ENCODE peak calls at places on chromosomes 16 and 17, in eight cellular contexts. N is NB4, Z is prostate gland, J is spleen, G is suprapubic skin, I is GM12865, B is fibroblast of pulmonary artery, X is fibroblast of lung. O is an unnamed sample.

GRCh38 chr16:63466-63865 is 9.0 kb downstream of the RHBDF1 start:
- DNase-seq in X (no peak), Z (no peak), N (no peak), I (no peak), B (no peak), G (no peak), J (peak; percentile 65), O (no peak)

GRCh38 chr16:75506567-75506966 is 11.3 kb upstream of the CHST6 start:
- DNase-seq in B (peak; percentile 96), N (peak; percentile 85), X (peak; percentile 62), J (no peak), Z (no peak), I (no peak), G (no peak), O (no peak)

GRCh38 chr17:14211778-14212177 is 24.9 kb downstream of the CDRT15 start:
- DNase-seq in B (peak; percentile 4), G (no peak), N (peak; percentile 16), X (no peak), I (no peak), J (peak; percentile 87), Z (no peak), O (no peak)

GRCh38 chr17:76523084-76524037 is 14.1 kb downstream of the CYGB start:
- DNase-seq in B (peak; percentile 61), J (peak; percentile 97), G (no peak), X (peak; percentile 52), N (peak; percentile 77), I (peak; percentile 80), Z (no peak), O (no peak)

GRCh38 chr16:50940275-50940854 is 198.5 kb downstream of the CYLD start:
- DNase-seq in G (no peak), B (no peak), J (no peak), I (no peak), Z (no peak), N (no peak), X (no peak), O (no peak)

GRCh38 chr16:31417916-31418315 is 10.2 kb downstream of the COX6A2 start:
- DNase-seq in B (no peak), Z (no peak), N (no peak), X (no peak), I (no peak), J (no peak), G (no peak), O (no peak)

GRCh38 chr16:89700649-89701424 is 668 bp downstream of the SPATA2L start:
- DNase-seq in J (peak; percentile 93), Z (peak; percentile 51), G (peak; percentile 80), X (peak; percentile 15), N (peak; percentile 60), B (peak; percentile 32), I (peak; percentile 70), O (no peak)

GRCh38 chr17:4161179-4161559 is 18.2 kb downstream of the CYB5D2 start:
- DNase-seq in G (no peak), I (no peak), Z (peak; percentile 75), B (peak; percentile 88), J (no peak), X (peak; percentile 89), N (peak; percentile 14), O (no peak)

GRCh38 chr17:57517519-57518342 is 227.4 kb downstream of the CCDC182 start:
- DNase-seq in X (no peak), N (no peak), B (no peak), J (no peak), G (no peak), I (no peak), Z (no peak), O (no peak)

GRCh38 chr17:69609495-69610315 is 195.2 kb downstream of the MAP2K6 start:
- DNase-seq in I (peak; percentile 11), Z (no peak), G (no peak), N (peak; percentile 9), J (no peak), X (peak; percentile 69), B (peak; percentile 51), O (no peak)

GRCh38 chr16:58462997-58463891 is 36.7 kb upstream of the NDRG4 start:
- DNase-seq in Z (no peak), N (peak; percentile 32), B (no peak), I (no peak), G (no peak), J (peak; percentile 77), X (no peak), O (no peak)

GRCh38 chr16:58466396-58466795 is 33.5 kb upstream of the NDRG4 start:
- DNase-seq in X (no peak), I (no peak), G (no peak), B (no peak), Z (no peak), N (no peak), J (no peak), O (no peak)

GRCh38 chr16:58465817-58466216 is 34.1 kb upstream of the NDRG4 start:
- DNase-seq in G (no peak), Z (no peak), B (no peak), J (peak; percentile 46), X (no peak), N (no peak), I (no peak), O (no peak)

GRCh38 chr16:58464047-58464915 is 35.7 kb upstream of the NDRG4 start:
- DNase-seq in Z (no peak), B (no peak), J (peak; percentile 70), G (no peak), I (no peak), N (no peak), X (no peak), O (no peak)

DNA sequence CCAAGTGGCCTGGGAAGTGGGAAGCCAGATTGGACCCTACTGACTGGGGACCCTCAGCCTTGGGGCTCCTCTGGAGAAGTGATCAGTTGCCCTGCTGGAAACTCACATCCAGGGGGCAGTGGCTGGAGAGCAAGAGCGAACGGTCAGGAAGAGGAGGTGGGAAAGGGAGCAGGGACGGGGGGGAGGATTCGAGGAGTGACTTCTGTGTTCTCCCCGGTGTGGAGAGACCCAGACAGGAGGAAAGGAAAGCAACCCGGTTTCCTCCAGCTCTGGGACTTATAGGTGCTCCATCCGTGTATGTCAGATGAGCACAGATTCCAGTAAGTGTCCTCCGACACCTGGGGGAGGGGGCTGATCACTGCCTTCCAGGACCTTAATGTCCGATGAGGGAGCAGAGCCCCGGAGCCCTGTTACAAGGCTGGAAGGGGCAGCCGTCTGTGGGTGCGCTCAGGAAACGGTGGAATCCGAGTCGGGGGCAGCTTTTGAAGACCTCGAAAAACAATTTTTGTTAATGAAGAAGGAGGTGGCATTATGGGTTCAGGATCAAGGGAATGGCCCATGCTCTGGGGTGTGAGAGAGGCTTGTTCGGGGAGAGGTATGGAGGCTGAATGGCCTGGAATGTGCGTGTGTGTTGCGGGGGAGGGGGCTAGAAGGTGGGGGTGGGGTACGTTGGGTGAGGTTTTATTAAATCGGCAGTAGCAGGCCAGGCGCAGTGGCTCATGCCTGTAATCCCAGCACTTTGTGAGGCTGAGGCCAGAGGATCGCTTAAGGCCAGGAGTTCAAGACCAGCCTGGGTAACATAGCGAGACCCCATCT is 34.8 kb upstream of the NDRG4 start:
- DNase-seq in G (no peak), B (peak; percentile 9), N (no peak), Z (no peak), I (no peak), J (peak; percentile 54), X (no peak), O (no peak)
- H3K4me3 ChIP-seq in G (peak overlapping the region; percentile 80), B (peak overlapping the region; percentile 28), N (no peak overlapping the region), Z (peak overlapping the region; percentile 38), I (no peak overlapping the region), J (peak overlapping the region; percentile 64), X (no peak overlapping the region), O (no peak overlapping the region)

DNA sequence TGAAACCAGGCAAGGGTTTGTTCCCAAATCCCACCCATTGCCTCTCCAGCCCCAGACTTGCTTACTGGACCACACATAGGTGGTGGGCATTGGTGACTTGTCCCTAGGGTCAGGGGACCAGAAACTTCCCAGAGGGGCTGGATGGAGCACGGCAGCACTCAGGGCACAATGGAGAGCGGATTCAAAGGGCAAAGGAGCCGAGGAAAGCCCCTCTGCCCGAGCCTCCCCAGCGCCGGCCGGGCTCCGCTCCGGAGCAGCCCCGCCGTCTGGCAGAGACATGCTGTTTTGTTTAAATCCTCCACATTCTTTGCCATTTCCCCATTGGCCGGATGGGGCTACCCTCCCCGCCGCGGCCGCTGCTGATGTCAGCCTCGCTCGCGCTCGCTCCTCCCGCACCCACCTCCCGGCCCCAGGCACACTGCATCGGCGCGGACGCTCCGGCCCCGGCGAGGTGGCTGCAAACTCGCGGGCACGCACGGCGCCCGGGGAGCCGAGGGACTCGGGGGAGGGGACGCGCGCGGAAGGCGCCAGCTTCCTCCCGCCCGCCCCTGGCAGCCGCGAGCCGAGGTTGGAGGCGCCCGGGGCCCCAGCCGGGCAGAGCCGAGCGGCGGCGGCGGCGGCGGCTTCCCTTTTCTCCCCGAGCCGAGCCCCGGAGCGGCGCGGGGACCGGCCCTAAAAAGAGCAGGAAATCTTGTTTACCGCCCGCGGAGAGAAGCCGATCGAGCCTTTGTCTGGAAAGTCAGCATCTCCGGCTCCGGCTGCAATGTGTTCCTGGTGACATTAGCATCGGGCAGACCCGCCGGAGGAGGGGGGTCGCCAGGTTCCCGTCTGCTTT is at the start of gene PITPNC1:
- DNase-seq in G (peak; percentile 92), I (peak; percentile 95), B (peak; percentile 90), N (peak; percentile 92), J (peak; percentile 97), Z (peak; percentile 87), X (peak; percentile 86), O (peak; percentile 55)
- TF ChIP-seq CTCF in G (no peak), I (peak; percentile 4), B (peak; percentile 3), N (no peak), J (no peak), Z (peak; percentile 50), X (no peak), O (peak; percentile 10)

GRCh38 chr17:48038687-48039086 is 1.1 kb upstream of the COPZ2 start:
- DNase-seq in J (no peak), Z (no peak), I (no peak), G (no peak), B (no peak), N (no peak), X (no peak), O (no peak)

GRCh38 chr17:48037036-48037881 is at the start of gene COPZ2:
- DNase-seq in B (peak; percentile 49), X (peak; percentile 51), G (peak; percentile 86), I (peak; percentile 60), Z (peak; percentile 37), J (peak; percentile 91), N (no peak), O (no peak)

GRCh38 chr17:48036693-48037035 is 933 bp downstream of the COPZ2 start:
- DNase-seq in Z (no peak), G (no peak), J (no peak), I (no peak), N (no peak), B (no peak), X (no peak), O (no peak)

GRCh38 chr17:48043171-48043570 is 5.0 kb upstream of the NFE2L1 start:
- DNase-seq in G (no peak), I (no peak), N (peak; percentile 78), J (no peak), Z (no peak), B (no peak), X (no peak), O (no peak)

DNA sequence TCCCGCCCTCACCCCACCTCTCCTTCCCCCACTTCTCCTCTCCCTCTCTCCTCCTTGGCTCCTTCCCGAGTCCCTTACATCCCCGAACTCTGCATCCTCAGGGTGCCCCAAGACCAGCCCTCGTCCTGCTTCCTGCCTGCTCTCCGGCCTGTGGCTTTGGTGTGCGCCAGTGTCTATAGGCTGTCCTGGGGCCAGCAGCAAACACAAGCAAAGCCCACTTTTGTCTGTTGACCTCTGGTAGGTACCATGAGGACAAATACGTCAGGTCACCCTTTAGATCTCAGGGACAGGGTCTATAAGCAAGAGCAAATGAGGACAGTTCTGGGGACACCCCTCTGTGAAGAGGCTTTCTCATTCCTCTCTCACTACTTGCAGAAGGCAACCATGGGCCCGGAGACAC is 327 bp upstream of the COPZ2 start:
- DNase-seq in G (no peak), I (no peak), Z (no peak), B (no peak), N (no peak), J (no peak), X (no peak), O (no peak)
- H3K4me3 ChIP-seq in G (peak overlapping the region; percentile 80), I (no peak overlapping the region), Z (peak overlapping the region; percentile 55), B (peak overlapping the region; percentile 22), N (no peak overlapping the region), J (peak overlapping the region; percentile 72), X (no peak overlapping the region), O (no peak overlapping the region)

GRCh38 chr16:35749253-35750141 is 2290.1 kb downstream of the TP53TG3F start:
- DNase-seq in G (peak; percentile 76), B (no peak), I (no peak), Z (no peak), N (no peak), J (no peak), X (no peak), O (no peak)
- TF ChIP-seq CTCF in G (no peak), B (no peak), I (no peak), Z (no peak), N (no peak), J (no peak), X (no peak), O (no peak)